ENCODE peak calls at places on chromosomes 11 and 22, in ten cellular contexts. V, Z, H, O, K, P, A, R, T and F are unnamed samples.
A peak's percentile ranks its signal among the peaks of the same experiment; 100 is the strongest.

GRCh38 chr22:25388866-25389540 is 169.6 kb downstream of the CRYBB2 start:
- DNase-seq in V (no peak), Z (no peak), H (no peak), O (no peak), K (no peak), P (no peak), A (no peak), R (no peak), T (no peak), F (no peak)

GRCh38 chr11:12271826-12272366 is 105.5 kb upstream of the PARVA start:
- DNase-seq in V (no peak), Z (no peak), H (no peak), O (no peak), K (no peak), P (no peak), A (no peak), R (no peak), T (no peak), F (no peak)

GRCh38 chr11:32792948-32793475 is 1.4 kb downstream of the CCDC73 start:
- DNase-seq in V (peak; percentile 33), Z (peak; percentile 31), H (peak; percentile 81), O (peak; percentile 51), K (peak; percentile 44), P (no peak), A (peak; percentile 81), R (peak; percentile 11), T (peak; percentile 77), F (peak; percentile 72)

GRCh38 chr22:25540128-25540790 is 24.2 kb upstream of the GRK3 start:
- DNase-seq in V (no peak), Z (no peak), H (no peak), O (no peak), K (no peak), P (no peak), A (no peak), R (no peak), T (no peak), F (no peak)

GRCh38 chr11:129694538-129694937 is 121.1 kb upstream of the TMEM45B start:
- DNase-seq in V (no peak), Z (no peak), H (peak; percentile 36), O (no peak), K (no peak), P (no peak), A (peak; percentile 41), R (no peak), T (no peak), F (no peak)

GRCh38 chr22:32619614-32620426 is 145.2 kb downstream of the FBXO7 start:
- DNase-seq in V (peak; percentile 70), Z (peak; percentile 82), H (peak; percentile 2), O (no peak), K (no peak), P (peak; percentile 76), A (no peak), R (no peak), T (no peak), F (no peak)

GRCh38 chr11:27028653-27029052 is 12.0 kb upstream of the BBOX1 start:
- DNase-seq in V (peak; percentile 35), Z (no peak), H (no peak), O (no peak), K (no peak), P (no peak), A (no peak), R (no peak), T (no peak), F (no peak)

GRCh38 chr11:94750319-94751215 is 17.6 kb upstream of the AMOTL1 start:
- DNase-seq in V (no peak), Z (no peak), H (peak; percentile 81), O (no peak), K (no peak), P (no peak), A (no peak), R (no peak), T (no peak), F (no peak)

GRCh38 chr11:128645968-128646367 is 47.9 kb upstream of the FLI1 start:
- DNase-seq in V (no peak), Z (no peak), H (no peak), O (no peak), K (no peak), P (no peak), A (no peak), R (no peak), T (no peak), F (no peak)

GRCh38 chr11:2775083-2775625 is 75.4 kb upstream of the KCNQ1OT1 start:
- DNase-seq in V (no peak), Z (no peak), H (no peak), O (no peak), K (no peak), P (no peak), A (peak; percentile 2), R (no peak), T (peak; percentile 10), F (no peak)

GRCh38 chr11:122748968-122749687 is 89.2 kb upstream of the CRTAM start:
- DNase-seq in V (peak; percentile 92), Z (peak; percentile 93), H (peak; percentile 86), O (no peak), K (peak; percentile 41), P (peak; percentile 48), A (peak; percentile 72), R (no peak), T (peak; percentile 44), F (peak; percentile 70)